ENCODE peak calls at places on chromosomes 13 and 19, in six cellular contexts. M, F, G, B, U and J are unnamed samples.

GRCh38 chr19:55644842-55645511 is 1.5 kb downstream of the ZNF581 start:
- DNase-seq in B (no peak), F (no peak), G (peak), M (no peak), U (no peak), J (no peak)

GRCh38 chr19:2561895-2562294 is 86.0 kb downstream of the GADD45B start:
- DNase-seq in G (no peak), F (no peak), B (no peak), U (peak), M (no peak), J (no peak)

GRCh38 chr13:46992383-46992952 is 95.6 kb upstream of the HTR2A start:
- DNase-seq in U (no peak), G (no peak), B (peak), F (no peak), M (peak), J (peak)

GRCh38 chr19:2715470-2716274 is 5.5 kb downstream of the DIRAS1 start:
- DNase-seq in F (no peak), G (no peak), M (no peak), U (no peak), B (no peak), J (no peak)

GRCh38 chr13:32426191-32426980 is 1.5 kb downstream of the N4BP2L1 start:
- DNase-seq in G (no peak), U (peak), F (no peak), B (no peak), M (no peak), J (no peak)

GRCh38 chr19:43774103-43774939 is 6.5 kb downstream of the KCNN4 start:
- DNase-seq in G (peak), U (no peak), B (peak), M (peak), F (no peak), J (no peak)

GRCh38 chr19:12733369-12733896 is 1.1 kb downstream of the TRIR start:
- DNase-seq in F (no peak), B (peak), M (peak), G (peak), U (no peak), J (no peak)

GRCh38 chr19:3380829-3381228 is 14.4 kb downstream of the NFIC start:
- DNase-seq in M (no peak), F (no peak), U (no peak), G (no peak), B (no peak), J (no peak)

GRCh38 chr19:45800009-45800553 is 7.4 kb upstream of the DMWD start:
- DNase-seq in U (no peak), G (no peak), F (no peak), B (no peak), M (no peak), J (no peak)

GRCh38 chr13:60425332-60425731 is 28.3 kb downstream of the TDRD3 start:
- DNase-seq in M (no peak), G (no peak), U (no peak), F (no peak), B (no peak), J (no peak)

GRCh38 chr19:47675859-47676258 is 37.4 kb upstream of the EHD2 start:
- DNase-seq in B (no peak), G (no peak), U (no peak), F (no peak), M (no peak), J (no peak)

GRCh38 chr13:78595458-78595818 is 7.9 kb downstream of the POU4F1 start:
- DNase-seq in M (no peak), F (no peak), G (no peak), U (no peak), B (no peak), J (no peak)

GRCh38 chr19:5083547-5083965 is 114.6 kb downstream of the KDM4B start:
- DNase-seq in F (no peak), B (peak), M (no peak), U (no peak), G (no peak), J (no peak)

GRCh38 chr19:46413262-46414031 is at the start of gene CCDC8:
- DNase-seq in B (peak), G (no peak), F (peak), U (no peak), M (no peak), J (no peak)

GRCh38 chr19:4140237-4140711 is 13.2 kb upstream of the CREB3L3 start:
- DNase-seq in U (no peak), B (peak), G (peak), M (peak), F (peak), J (peak)

GRCh38 chr13:26558074-26558805 is 757 bp downstream of the WASF3 start:
- DNase-seq in B (no peak), U (no peak), G (peak), F (no peak), M (no peak), J (no peak)

GRCh38 chr13:29684441-29684840 is 89.0 kb upstream of the SLC7A1 start:
- DNase-seq in F (no peak), U (no peak), G (no peak), M (no peak), B (no peak), J (no peak)

GRCh38 chr13:64371045-64371444 is 2859.1 kb downstream of the PCDH9 start:
- DNase-seq in U (no peak), M (no peak), F (no peak), G (no peak), B (no peak), J (peak)

GRCh38 chr13:98751397-98752110 is 918 bp downstream of the SLC15A1 start:
- DNase-seq in U (no peak), F (no peak), M (no peak), G (peak), B (no peak), J (no peak)

GRCh38 chr13:19852766-19853165 is 10.7 kb downstream of the ZMYM5 start:
- DNase-seq in M (no peak), G (no peak), U (no peak), B (no peak), F (no peak), J (no peak)

GRCh38 chr13:51764184-51765141 is 39.5 kb downstream of the DHRS12 start:
- DNase-seq in F (no peak), M (peak), B (no peak), U (peak), G (no peak), J (no peak)

GRCh38 chr13:67147257-67148218 is 82.6 kb downstream of the PCDH9 start:
- DNase-seq in U (no peak), M (no peak), B (no peak), G (no peak), F (no peak), J (no peak)

GRCh38 chr13:94346261-94347019 is 133.0 kb downstream of the DCT start:
- DNase-seq in U (no peak), M (no peak), B (no peak), F (no peak), G (no peak), J (no peak)

GRCh38 chr13:35916186-35916585 is 215.0 kb downstream of the DCLK1 start:
- DNase-seq in M (no peak), B (no peak), F (no peak), G (peak), U (no peak), J (no peak)

GRCh38 chr19:35224681-35225604 is 3.6 kb downstream of the FAM187B start:
- DNase-seq in B (peak), G (no peak), M (no peak), F (no peak), U (no peak), J (no peak)

GRCh38 chr19:40673377-40673776 is 17.1 kb downstream of the NUMBL start:
- DNase-seq in U (no peak), B (no peak), G (no peak), M (no peak), F (no peak), J (no peak)

GRCh38 chr19:39765091-39766076 is 13.3 kb upstream of the LEUTX start:
- DNase-seq in G (peak), M (peak), F (peak), U (no peak), B (peak), J (peak)

GRCh38 chr19:41999071-41999877 is 5.2 kb upstream of the ATP1A3 start:
- DNase-seq in B (no peak), M (no peak), F (no peak), G (peak), U (no peak), J (no peak)

GRCh38 chr13:99908129-99908805 is 63.3 kb downstream of the ZIC5 start:
- DNase-seq in G (no peak), U (no peak), M (no peak), B (no peak), F (no peak), J (no peak)

GRCh38 chr13:110885966-110886365 is 28.9 kb downstream of the ANKRD10 start:
- DNase-seq in B (no peak), G (no peak), U (no peak), M (no peak), F (no peak), J (no peak)

GRCh38 chr19:38666662-38667448 is 19.4 kb downstream of the ACTN4 start:
- DNase-seq in U (no peak), M (no peak), F (no peak), B (no peak), G (no peak), J (no peak)

DNA sequence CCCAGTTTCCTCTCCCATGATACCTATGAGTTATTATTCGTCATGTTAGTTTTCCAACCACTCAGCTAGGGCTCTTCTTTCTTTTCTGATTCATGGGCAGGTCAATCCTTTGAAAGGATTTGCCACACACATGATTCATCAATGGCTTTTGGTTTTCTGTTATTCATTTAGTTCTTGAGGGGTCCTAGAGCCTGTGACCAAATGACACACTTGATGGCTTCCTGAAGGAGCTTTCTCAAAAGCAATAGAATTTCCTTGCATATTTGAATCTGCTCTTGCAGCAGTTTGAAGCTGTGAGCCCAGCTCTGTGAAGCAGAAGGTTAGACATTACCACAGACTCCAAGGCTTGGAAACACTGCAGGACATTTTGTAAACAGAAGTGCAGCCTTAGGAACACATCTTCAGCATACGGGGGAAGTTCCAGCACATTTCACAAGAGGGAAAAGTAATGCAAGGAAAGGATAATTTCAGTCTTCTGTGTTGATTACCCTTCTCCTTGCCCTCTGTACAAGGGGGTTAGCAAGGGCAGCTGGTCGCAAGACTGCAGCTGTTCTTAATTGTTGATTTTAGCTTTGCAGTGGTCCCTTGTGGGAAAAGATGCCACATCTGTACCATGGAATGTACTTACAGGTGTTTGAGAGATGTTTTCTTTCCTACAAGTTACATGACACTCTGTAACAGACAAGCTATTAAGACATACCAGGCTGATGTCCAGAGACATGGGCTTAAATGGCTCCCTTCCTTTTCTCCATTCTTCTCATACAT is 338.6 kb downstream of the KCNRG start:
- DNase-seq in F (no peak), B (no peak), G (no peak), M (no peak), U (no peak), J (no peak)
- H2AFZ ChIP-seq in F (no peak), B (no peak), G (no peak), M (no peak), U (no peak), J (no peak)

GRCh38 chr19:49808762-49809154 is 4.3 kb downstream of the FUZ start:
- DNase-seq in B (peak), G (peak), M (peak), U (no peak), F (peak), J (no peak)

GRCh38 chr19:49806613-49806946 is 6.5 kb downstream of the FUZ start:
- DNase-seq in U (no peak), F (no peak), G (no peak), B (no peak), M (no peak), J (no peak)

GRCh38 chr19:49807888-49808675 is 5.0 kb downstream of the FUZ start:
- DNase-seq in U (no peak), G (no peak), F (no peak), B (no peak), M (no peak), J (no peak)

GRCh38 chr19:49805822-49806612 is 7.1 kb downstream of the FUZ start:
- DNase-seq in B (no peak), M (no peak), F (no peak), U (no peak), G (no peak), J (no peak)

GRCh38 chr19:49807174-49807830 is 5.8 kb downstream of the FUZ start:
- DNase-seq in B (no peak), U (no peak), F (no peak), G (no peak), M (no peak), J (no peak)
- TF ChIP-seq SIN3A in B (no peak), U (no peak), F (no peak), G (no peak), M (no peak), J (no peak)

GRCh38 chr19:20171285-20171684 is 4.3 kb downstream of the ZNF486 start:
- DNase-seq in G (no peak), M (no peak), F (no peak), B (no peak), U (no peak), J (no peak)
- H3K4me3 ChIP-seq in G (no peak), M (no peak), F (no peak), B (no peak), U (no peak), J (no peak)

GRCh38 chr19:54465367-54466109 is 2.0 kb upstream of the LENG9 start:
- DNase-seq in U (no peak), M (no peak), G (no peak), B (no peak), F (no peak), J (no peak)

GRCh38 chr19:54464624-54465266 is 1.2 kb upstream of the LENG9 start:
- DNase-seq in F (peak), B (peak), G (peak), M (peak), U (no peak), J (peak)

GRCh38 chr19:54462713-54463530 is 656 bp downstream of the LENG9 start:
- DNase-seq in G (peak), B (peak), U (no peak), M (peak), F (no peak), J (no peak)

GRCh38 chr19:54463531-54464043 is at the start of gene LENG9:
- DNase-seq in M (peak), F (peak), U (no peak), B (peak), G (peak), J (peak)

DNA sequence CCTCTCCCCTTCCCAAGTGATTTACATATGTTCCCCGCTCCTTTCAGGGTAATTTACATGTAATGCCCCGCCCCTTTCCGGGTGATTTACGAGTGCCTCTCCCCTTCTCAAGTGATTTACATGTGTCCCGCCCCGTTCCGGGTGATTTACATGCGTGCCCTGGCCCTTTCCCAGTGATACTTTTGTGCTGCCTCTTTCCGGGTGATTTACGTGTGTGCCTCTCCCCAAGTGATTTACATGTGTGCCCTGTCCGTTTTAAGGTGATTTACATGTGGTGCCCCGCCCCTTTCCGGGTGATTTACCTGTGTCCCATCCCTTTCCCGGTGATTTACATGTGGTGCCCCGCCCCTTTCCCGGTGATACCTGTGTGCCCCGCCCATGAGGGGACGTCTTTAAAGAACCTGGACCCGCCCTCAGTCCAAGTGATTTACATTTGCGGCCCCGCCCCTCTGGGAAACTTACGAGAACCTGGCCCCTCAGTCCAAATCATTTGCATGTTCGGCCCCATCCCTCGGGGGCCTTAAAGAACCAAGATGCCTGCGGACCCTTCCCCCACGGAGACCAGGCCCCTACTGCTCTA is 556 bp upstream of the LENG9 start:
- DNase-seq in G (peak), B (peak), M (peak), U (peak), F (peak), J (peak)
- H2AFZ ChIP-seq in G (peak), B (peak), M (no peak), U (peak), F (no peak), J (no peak)

GRCh38 chr13:22926176-22927007 is 254.4 kb upstream of the SGCG start:
- DNase-seq in U (no peak), G (no peak), M (no peak), F (peak), B (peak), J (no peak)
- TF ChIP-seq SIN3A in U (no peak), G (no peak), M (no peak), F (peak), B (no peak), J (no peak)

GRCh38 chr19:7547153-7547552 is 11.6 kb downstream of the PNPLA6 start:
- DNase-seq in G (no peak), F (no peak), M (no peak), U (no peak), B (no peak), J (no peak)

GRCh38 chr19:7542556-7543348 is 7.2 kb downstream of the PNPLA6 start:
- DNase-seq in M (no peak), U (no peak), F (no peak), G (no peak), B (no peak), J (no peak)

GRCh38 chr19:7545295-7545694 is 9.8 kb downstream of the PNPLA6 start:
- DNase-seq in F (no peak), M (no peak), B (no peak), U (no peak), G (no peak), J (no peak)

GRCh38 chr19:7544626-7545025 is 9.1 kb downstream of the PNPLA6 start:
- DNase-seq in F (no peak), B (no peak), M (no peak), G (no peak), U (no peak), J (no peak)

GRCh38 chr19:7545904-7546303 is 10.4 kb downstream of the PNPLA6 start:
- DNase-seq in B (no peak), F (no peak), M (no peak), U (no peak), G (no peak), J (no peak)
- H3K4me3 ChIP-seq in B (no peak), F (no peak), M (no peak), U (no peak), G (no peak), J (no peak)

GRCh38 chr13:113296842-113297369 is at the start of gene LAMP1:
- DNase-seq in U (peak), G (peak), B (peak), M (peak), F (peak), J (peak)

GRCh38 chr13:113299951-113300350 is 2.9 kb downstream of the LAMP1 start:
- DNase-seq in F (no peak), U (peak), M (peak), B (no peak), G (no peak), J (no peak)

GRCh38 chr13:113302940-113303339 is 5.9 kb downstream of the LAMP1 start:
- DNase-seq in F (no peak), B (no peak), M (no peak), U (no peak), G (no peak), J (no peak)

GRCh38 chr13:113297370-113297871 is 382 bp downstream of the LAMP1 start:
- DNase-seq in U (no peak), M (no peak), G (no peak), F (no peak), B (peak), J (no peak)

GRCh38 chr13:113298001-113298945 is 1.2 kb downstream of the LAMP1 start:
- DNase-seq in F (no peak), U (no peak), M (no peak), B (peak), G (no peak), J (no peak)
- H2AFZ ChIP-seq in F (no peak), U (no peak), M (no peak), B (no peak), G (peak), J (no peak)

GRCh38 chr19:359653-359925 is 15.0 kb upstream of the MIER2 start:
- DNase-seq in U (no peak), F (no peak), M (no peak), G (no peak), B (no peak), J (no peak)

GRCh38 chr19:364496-365287 is 20.1 kb upstream of the MIER2 start:
- DNase-seq in M (no peak), U (no peak), F (no peak), G (no peak), B (no peak), J (no peak)

GRCh38 chr19:366205-366783 is 21.7 kb upstream of the MIER2 start:
- DNase-seq in M (no peak), F (no peak), B (no peak), G (no peak), U (no peak), J (no peak)

GRCh38 chr19:362683-363082 is 18.1 kb upstream of the MIER2 start:
- DNase-seq in M (no peak), B (no peak), G (no peak), U (no peak), F (no peak), J (no peak)

DNA sequence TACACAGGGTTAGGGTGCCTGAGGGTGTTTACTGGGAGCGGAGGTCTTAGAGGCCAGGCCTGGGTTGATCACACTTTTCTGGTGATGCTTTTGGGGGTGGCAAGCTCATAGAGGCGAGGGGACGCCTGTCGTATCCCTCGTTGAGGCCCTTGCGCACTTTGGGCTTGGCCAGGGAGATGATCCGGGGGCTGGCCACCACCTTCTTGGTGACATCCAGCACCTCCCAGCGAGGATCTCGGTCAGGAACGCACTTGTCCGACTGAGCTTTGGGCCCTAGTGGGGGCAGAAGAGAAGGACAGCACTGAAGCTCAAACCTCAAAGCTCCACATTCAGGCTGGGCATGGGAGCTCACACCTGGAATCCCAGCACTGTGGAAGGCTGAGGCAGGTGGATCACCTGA is 17.6 kb upstream of the MIER2 start:
- DNase-seq in G (no peak), M (no peak), B (no peak), U (no peak), F (no peak), J (no peak)
- TF ChIP-seq SIN3A in G (no peak), M (no peak), B (no peak), U (no peak), F (no peak), J (no peak)